ENCODE peak calls at places on chromosomes 11 and 22, in five cellular contexts. S is T-cell; K is NCI-H1092 treated with DMSO at 0.1 percent for 48 hours; B is lower leg skin; R is stimulated activated effector memory CD8-positive, alpha-beta T cell treated with anti-CD3 and anti-CD28 coated beads, Interleukin-12 subunit alpha, Interleukin-12 subunit beta, amount 100 ng/mL, for 72 hours. W is an unnamed sample.

GRCh38 chr11:94574193-94574961 is 7.2 kb downstream of the PIWIL4 start:
- DNase-seq in S (no peak), K (no peak), B (peak), R (no peak), W (peak)

GRCh38 chr11:62595124-62595523 is 3.8 kb upstream of the TUT1 start:
- DNase-seq in S (no peak), K (no peak), B (no peak), R (no peak), W (no peak)

GRCh38 chr11:64663656-64664055 is 59.3 kb downstream of the NRXN2 start:
- DNase-seq in S (no peak), K (no peak), B (no peak), R (no peak), W (no peak)

GRCh38 chr11:110488446-110488845 is 58.7 kb downstream of the FDX1 start:
- DNase-seq in S (no peak), K (no peak), B (no peak), R (no peak), W (no peak)

GRCh38 chr11:127345819-127346459 is 345.4 kb upstream of the KIRREL3 start:
- DNase-seq in S (no peak), K (peak), B (no peak), R (no peak), W (peak)

GRCh38 chr11:66800720-66801428 is 42.4 kb upstream of the RCE1 start:
- DNase-seq in S (no peak), K (no peak), B (no peak), R (no peak), W (no peak)

GRCh38 chr11:95884364-95884763 is 39.5 kb downstream of the MTMR2 start:
- DNase-seq in S (no peak), K (no peak), B (no peak), R (no peak), W (no peak)

GRCh38 chr11:117023178-117023577 is 75.0 kb downstream of the SIK3 start:
- DNase-seq in S (no peak), K (no peak), B (no peak), R (no peak), W (no peak)

GRCh38 chr22:45997077-45997774 is 20.3 kb upstream of the WNT7B start:
- DNase-seq in S (no peak), K (no peak), B (peak), R (no peak), W (peak)

GRCh38 chr11:101482556-101483124 is 101.2 kb downstream of the TRPC6 start:
- DNase-seq in S (no peak), K (no peak), B (no peak), R (no peak), W (no peak)

GRCh38 chr22:48761546-48761945 is 1066.1 kb downstream of the BRD1 start:
- DNase-seq in S (no peak), K (no peak), B (peak), R (no peak), W (no peak)

GRCh38 chr11:118933486-118933885 is 7.8 kb upstream of the BCL9L start:
- DNase-seq in S (no peak), K (no peak), B (no peak), R (no peak), W (no peak)

GRCh38 chr11:32473282-32473909 is 38.1 kb upstream of the WT1 start:
- DNase-seq in S (no peak), K (no peak), B (no peak), R (no peak), W (no peak)

GRCh38 chr22:39985383-39986045 is 9.2 kb upstream of the FAM83F start:
- DNase-seq in S (peak), K (no peak), B (peak), R (no peak), W (no peak)

GRCh38 chr11:19821412-19821875 is 108.8 kb downstream of the NAV2 start:
- DNase-seq in S (no peak), K (no peak), B (no peak), R (no peak), W (no peak)

GRCh38 chr11:31768744-31769143 is 42.4 kb downstream of the PAX6 start:
- DNase-seq in S (no peak), K (peak), B (no peak), R (no peak), W (no peak)

GRCh38 chr11:111086058-111086457 is 159.5 kb upstream of the POU2AF2 start:
- DNase-seq in S (no peak), K (peak), B (no peak), R (no peak), W (no peak)

GRCh38 chr11:952406-953385 is 27.0 kb downstream of the AP2A2 start:
- DNase-seq in S (no peak), K (no peak), B (no peak), R (no peak), W (peak)

GRCh38 chr22:50131894-50132293 is 38.6 kb upstream of the PANX2 start:
- DNase-seq in S (no peak), K (no peak), B (no peak), R (no peak), W (no peak)

GRCh38 chr11:394034-394857 is at the start of gene PKP3:
- DNase-seq in S (no peak), K (no peak), B (peak), R (no peak), W (no peak)

GRCh38 chr22:46830001-46830715 is 67.7 kb downstream of the TBC1D22A start:
- DNase-seq in S (no peak), K (no peak), B (peak), R (no peak), W (no peak)

GRCh38 chr11:2526808-2527381 is 82.1 kb downstream of the KCNQ1 start:
- DNase-seq in S (no peak), K (no peak), B (no peak), R (no peak), W (no peak)

GRCh38 chr22:31001124-31001770 is 32.2 kb downstream of the TUG1 start:
- DNase-seq in S (no peak), K (no peak), B (no peak), R (no peak), W (no peak)

GRCh38 chr11:61516675-61517516 is 8.3 kb downstream of the LRRC10B start:
- DNase-seq in S (peak), K (peak), B (no peak), R (peak), W (peak)

GRCh38 chr11:123166095-123166559 is 28.9 kb downstream of the CLMP start:
- DNase-seq in S (no peak), K (peak), B (no peak), R (no peak), W (no peak)

GRCh38 chr11:67024410-67024809 is 1.5 kb downstream of the SYT12 start:
- DNase-seq in S (peak), K (no peak), B (no peak), R (peak), W (no peak)

GRCh38 chr22:20905415-20906386 is 11.5 kb upstream of the CRKL start:
- DNase-seq in S (no peak), K (no peak), B (no peak), R (no peak), W (no peak)

GRCh38 chr22:34236527-34236926 is 316.3 kb upstream of the LARGE1 start:
- DNase-seq in S (no peak), K (no peak), B (peak), R (no peak), W (no peak)

GRCh38 chr11:10857604-10858504 is at the start of gene ZBED5:
- DNase-seq in S (peak), K (peak), B (peak), R (peak), W (peak)

GRCh38 chr11:85967457-85967856 is 101.4 kb downstream of the PICALM start:
- DNase-seq in S (no peak), K (no peak), B (no peak), R (no peak), W (no peak)